ENCODE peak calls at places on chromosomes 2 and 18, in seven cellular contexts. O, V, T, H, Z, R and G are unnamed samples.

GRCh38 chr2:71455011-71455740 is 1.8 kb downstream of the DYSF start:
- DNase-seq in O (no peak), V (no peak), T (no peak), H (no peak), R (peak; percentile 25), Z (no peak), G (no peak)

GRCh38 chr18:11034816-11035215 is 114.6 kb downstream of the PIEZO2 start:
- DNase-seq in R (no peak), O (no peak), H (no peak), Z (no peak), T (no peak), V (no peak), G (no peak)

GRCh38 chr2:231364961-231365810 is 30.3 kb upstream of the B3GNT7 start:
- DNase-seq in V (no peak), T (no peak), O (peak; percentile 92), Z (peak; percentile 56), H (no peak), R (no peak), G (peak; percentile 17)

GRCh38 chr2:41829011-41829500 is 218.8 kb upstream of the PKDCC start:
- DNase-seq in R (no peak), H (no peak), T (no peak), O (no peak), V (no peak), Z (no peak), G (no peak)

GRCh38 chr2:234304945-234305344 is 191.9 kb downstream of the ARL4C start:
- DNase-seq in T (no peak), Z (no peak), H (no peak), V (no peak), R (no peak), O (peak; percentile 46), G (no peak)

GRCh38 chr2:1743396-1744150 is 742 bp downstream of the PXDN start:
- DNase-seq in O (peak; percentile 68), R (no peak), T (no peak), V (no peak), H (no peak), Z (no peak), G (no peak)

GRCh38 chr18:5630057-5630765 is 86.4 kb upstream of the EPB41L3 start:
- DNase-seq in Z (no peak), R (no peak), T (no peak), H (no peak), O (peak; percentile 26), V (no peak), G (no peak)

GRCh38 chr2:105877945-105878344 is 133.2 kb downstream of the NCK2 start:
- DNase-seq in H (no peak), O (no peak), T (no peak), Z (no peak), V (no peak), R (no peak), G (no peak)

GRCh38 chr18:741931-742512 is 29.6 kb upstream of the ENOSF1 start:
- DNase-seq in Z (no peak), T (no peak), H (no peak), R (peak; percentile 60), V (no peak), O (peak; percentile 57), G (peak; percentile 81)

GRCh38 chr18:37452697-37453385 is 112.8 kb downstream of the CELF4 start:
- DNase-seq in Z (peak; percentile 9), R (no peak), T (no peak), O (peak; percentile 50), H (no peak), V (no peak), G (no peak)

GRCh38 chr2:142300517-142300916 is 169.7 kb upstream of the LRP1B start:
- DNase-seq in H (no peak), O (no peak), Z (no peak), T (no peak), V (no peak), R (no peak), G (no peak)

GRCh38 chr2:235496239-235496621 is 2.4 kb downstream of the AGAP1 start:
- DNase-seq in O (peak; percentile 27), Z (peak; percentile 13), H (no peak), R (no peak), T (no peak), V (no peak), G (peak; percentile 34)

GRCh38 chr2:120108049-120108448 is 95.2 kb downstream of the EPB41L5 start:
- DNase-seq in T (no peak), O (peak; percentile 79), Z (peak; percentile 11), H (no peak), V (no peak), R (no peak), G (no peak)

GRCh38 chr2:100416939-100417744 is at the start of gene CHST10:
- DNase-seq in H (peak; percentile 76), Z (peak; percentile 68), V (peak; percentile 26), R (no peak), T (no peak), O (peak; percentile 59), G (no peak)

GRCh38 chr2:170218456-170218855 is 40.5 kb downstream of the MYO3B start:
- DNase-seq in T (no peak), O (no peak), H (no peak), Z (no peak), R (no peak), V (no peak), G (no peak)

GRCh38 chr2:207764096-207764630 is 5.5 kb downstream of the FZD5 start:
- DNase-seq in Z (no peak), O (no peak), R (no peak), T (no peak), V (no peak), H (no peak), G (no peak)

GRCh38 chr2:106030287-106031268 is 163.5 kb downstream of the UXS1 start:
- DNase-seq in O (peak; percentile 92), T (no peak), Z (peak; percentile 21), V (peak; percentile 38), R (no peak), H (no peak), G (no peak)